ENCODE peak calls at places on chromosomes 3 and 15, in six cellular contexts. Z is neural progenitor cell, V is HCT116, I is OCI-LY7, H is GM23338, N is hepatocyte. W is an unnamed sample. For H3K4me1, the result is how much of the 10 kb centered on the place peaks cover.

GRCh38 chr3:81684739-81685395 is 76.6 kb downstream of the GBE1 start:
- DNase-seq in Z (no peak), H (no peak), I (no peak), N (peak), V (no peak), W (peak)

GRCh38 chr3:46401579-46401978 is 5.3 kb downstream of the CCR5AS start:
- DNase-seq in I (no peak), H (no peak), N (no peak), Z (no peak), V (no peak), W (no peak)

GRCh38 chr3:63343674-63344073 is 65.6 kb downstream of the SYNPR start:
- DNase-seq in H (peak), V (peak), I (peak), N (peak), Z (peak), W (peak)

GRCh38 chr3:66989860-66990696 is 8.0 kb upstream of the KBTBD8 start:
- DNase-seq in N (no peak), Z (no peak), V (peak), H (peak), I (peak), W (peak)

GRCh38 chr15:89112341-89112971 is 24.2 kb downstream of the ABHD2 start:
- DNase-seq in H (no peak), I (no peak), Z (no peak), V (peak), N (peak), W (peak)

GRCh38 chr15:62883938-62884479 is 158.5 kb upstream of the TPM1 start:
- DNase-seq in V (no peak), Z (no peak), I (no peak), H (no peak), N (no peak), W (no peak)

GRCh38 chr3:128080323-128080898 is 28.2 kb downstream of the SEC61A1 start:
- DNase-seq in H (no peak), N (no peak), I (no peak), Z (no peak), V (no peak), W (peak)

GRCh38 chr3:9238727-9239295 is 10.6 kb downstream of the SRGAP3 start:
- DNase-seq in Z (no peak), H (no peak), N (no peak), V (no peak), I (no peak), W (no peak)

GRCh38 chr15:88605507-88606436 is 15.4 kb upstream of the AEN start:
- DNase-seq in Z (peak), N (peak), V (no peak), H (peak), I (no peak), W (no peak)

GRCh38 chr15:98794211-98794610 is 145.9 kb downstream of the IGF1R start:
- DNase-seq in V (no peak), Z (no peak), H (no peak), I (no peak), N (no peak), W (no peak)

GRCh38 chr15:80436511-80437307 is 32.5 kb downstream of the ARNT2 start:
- DNase-seq in N (peak), I (no peak), V (peak), H (no peak), Z (no peak), W (peak)

GRCh38 chr15:77577350-77577749 is 55.4 kb downstream of the LINGO1 start:
- DNase-seq in H (no peak), N (no peak), V (no peak), Z (peak), I (no peak), W (no peak)

GRCh38 chr15:98599911-98600685 is 48.2 kb upstream of the IGF1R start:
- DNase-seq in Z (no peak), V (no peak), H (peak), N (peak), I (peak), W (no peak)

GRCh38 chr3:122966045-122966444 is 61.5 kb downstream of the SEMA5B start:
- DNase-seq in V (no peak), N (no peak), Z (no peak), I (no peak), H (no peak), W (no peak)

GRCh38 chr15:74627766-74628165 is 12.1 kb downstream of the CLK3 start:
- DNase-seq in I (no peak), Z (no peak), N (no peak), H (no peak), V (no peak), W (no peak)

GRCh38 chr15:64894395-64895056 is 17.2 kb upstream of the ANKDD1A start:
- DNase-seq in I (peak), Z (peak), H (peak), V (no peak), N (peak), W (no peak)

GRCh38 chr15:65829150-65829764 is 37.2 kb upstream of the DENND4A start:
- DNase-seq in Z (peak), N (peak), V (peak), I (peak), H (peak), W (peak)

GRCh38 chr3:58568572-58569286 is 8.5 kb downstream of the FAM107A start:
- DNase-seq in N (peak), I (peak), V (no peak), Z (peak), H (peak), W (peak)

GRCh38 chr15:58212909-58213526 is 74.8 kb downstream of the AQP9 start:
- DNase-seq in I (peak), N (peak), V (no peak), Z (peak), H (peak), W (peak)

GRCh38 chr3:149199474-149199873 is 22.2 kb downstream of the CP start:
- DNase-seq in H (no peak), V (no peak), N (no peak), I (no peak), Z (no peak), W (peak)

GRCh38 chr3:43105224-43105596 is 669 bp downstream of the POMGNT2 start:
- DNase-seq in Z (no peak), H (peak), N (no peak), V (no peak), I (no peak), W (no peak)

GRCh38 chr3:66778107-66778506 is 220.0 kb upstream of the KBTBD8 start:
- DNase-seq in V (no peak), Z (no peak), N (no peak), I (no peak), H (peak), W (no peak)

GRCh38 chr3:63995056-63995576 is 28.2 kb downstream of the PSMD6 start:
- DNase-seq in H (no peak), Z (peak), I (no peak), V (no peak), N (no peak), W (no peak)

GRCh38 chr15:48060396-48060795 is 60.4 kb upstream of the SLC24A5 start:
- DNase-seq in V (no peak), H (no peak), N (no peak), I (no peak), Z (no peak), W (no peak)

GRCh38 chr15:99324082-99324620 is 72.9 kb downstream of the LRRC28 start:
- DNase-seq in V (peak), N (no peak), Z (no peak), H (no peak), I (no peak), W (peak)

GRCh38 chr3:128067481-128067880 is 15.2 kb downstream of the SEC61A1 start:
- DNase-seq in Z (no peak), I (no peak), V (no peak), N (no peak), H (no peak), W (no peak)

GRCh38 chr15:40103124-40103858 is 5.4 kb downstream of the BMF start:
- DNase-seq in H (peak), Z (peak), N (peak), I (no peak), V (no peak), W (peak)

GRCh38 chr3:133578548-133579191 is 5.2 kb downstream of the CDV3 start:
- DNase-seq in N (peak), I (peak), H (peak), V (peak), Z (peak), W (peak)

GRCh38 chr3:45064512-45065372 is 38.6 kb downstream of the CLEC3B start:
- DNase-seq in N (no peak), I (no peak), H (no peak), V (peak), Z (no peak), W (peak)

GRCh38 chr3:151813777-151814176 is at the start of gene AADAC:
- DNase-seq in H (no peak), V (no peak), I (no peak), Z (no peak), N (no peak), W (no peak)

GRCh38 chr15:32688151-32688639 is 29.6 kb upstream of the GREM1 start:
- DNase-seq in V (no peak), H (no peak), Z (no peak), N (peak), I (no peak), W (peak)

GRCh38 chr3:100869787-100870186 is 123.4 kb downstream of the ABI3BP start:
- DNase-seq in H (no peak), I (no peak), Z (no peak), V (no peak), N (no peak), W (no peak)

GRCh38 chr3:102163039-102163817 is 271.6 kb upstream of the ZPLD1 start:
- DNase-seq in I (no peak), H (no peak), N (peak), Z (no peak), V (no peak), W (peak)

GRCh38 chr15:70299931-70300858 is 202.5 kb upstream of the TLE3 start:
- DNase-seq in H (no peak), Z (no peak), N (peak), I (peak), V (no peak), W (no peak)

GRCh38 chr3:74591946-74592345 is 22.5 kb downstream of the CNTN3 start:
- DNase-seq in I (no peak), V (no peak), H (no peak), Z (no peak), N (no peak), W (no peak)

DNA sequence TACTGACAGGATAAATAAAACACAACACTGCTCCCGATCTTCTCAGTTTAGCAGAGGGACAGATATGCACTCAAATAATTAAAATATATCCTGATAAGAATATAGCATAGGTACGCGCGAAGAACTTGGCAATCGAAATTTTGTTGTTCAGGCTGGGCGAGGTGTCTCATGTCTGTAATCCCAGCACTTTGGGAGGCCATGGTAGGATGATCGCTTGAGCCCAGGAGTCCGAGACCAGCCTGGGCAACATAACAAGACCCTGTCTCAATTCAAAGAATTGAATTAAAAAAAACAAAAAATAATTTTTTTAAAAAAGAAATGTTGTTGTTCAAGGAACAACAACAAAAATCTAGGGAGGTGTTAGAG is 7.6 kb downstream of the B2M start:
- DNase-seq in H (no peak), N (no peak), Z (no peak), I (no peak), V (no peak), W (no peak)
- TF ChIP-seq EZH2phosphoT487 in H (no peak), N (no peak), Z (no peak), I (no peak), V (no peak), W (no peak)

DNA sequence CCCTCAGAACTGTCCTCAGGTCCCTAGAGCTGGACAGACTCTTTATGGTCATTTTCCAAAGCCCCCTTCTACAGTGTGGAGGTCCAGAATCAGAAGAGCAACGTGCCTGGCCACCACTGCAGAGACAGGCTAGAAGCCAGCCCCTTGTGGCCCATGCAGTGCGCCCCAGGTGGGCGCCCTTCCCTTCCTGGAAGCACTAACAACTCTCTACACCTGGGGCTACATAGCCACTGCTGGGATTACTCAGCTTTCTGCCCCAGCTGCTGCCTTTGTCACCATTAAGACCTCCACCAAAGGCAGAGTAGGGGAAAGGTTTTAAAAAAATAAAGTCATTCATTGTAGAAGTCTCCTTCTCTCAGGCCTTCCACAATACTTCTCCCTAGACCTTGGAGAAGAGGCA is 2.3 kb downstream of the RASGRP1 start:
- DNase-seq in I (peak), Z (no peak), V (no peak), N (no peak), H (peak), W (no peak)
- H3K4me1 ChIP-seq in I (under half), Z (under half), V (under half), N (under half), H (under half), W (under half)

GRCh38 chr3:183247190-183247589 is 5.9 kb upstream of the B3GNT5 start:
- DNase-seq in H (peak), I (no peak), Z (peak), N (no peak), V (no peak), W (no peak)
- TF ChIP-seq EZH2phosphoT487 in H (no peak), I (no peak), Z (no peak), N (no peak), V (no peak), W (no peak)

DNA sequence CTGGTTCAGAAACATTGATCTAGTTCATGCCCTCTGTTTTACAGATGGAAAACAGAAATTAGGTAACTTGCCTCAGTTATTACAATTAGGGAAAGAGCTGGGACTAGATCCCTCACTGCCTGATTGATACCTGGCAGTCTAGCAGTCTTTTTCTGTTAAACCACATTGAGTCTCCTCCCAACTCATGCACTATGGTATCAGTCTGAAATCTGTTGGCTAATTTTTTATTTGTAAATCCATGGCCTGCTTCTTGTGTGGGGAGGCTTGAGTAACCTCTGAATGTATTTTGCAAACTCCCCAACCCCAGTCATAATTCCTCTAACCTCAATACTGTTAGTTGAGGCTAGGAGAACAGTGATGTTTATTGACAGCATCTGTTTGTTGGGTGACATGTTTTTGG is 35.8 kb downstream of the TMOD3 start:
- DNase-seq in V (no peak), I (no peak), N (no peak), H (no peak), Z (no peak), W (no peak)
- H3K4me1 ChIP-seq in V (half or more), I (under half), N (under half), H (under half), Z (under half), W (under half)

DNA sequence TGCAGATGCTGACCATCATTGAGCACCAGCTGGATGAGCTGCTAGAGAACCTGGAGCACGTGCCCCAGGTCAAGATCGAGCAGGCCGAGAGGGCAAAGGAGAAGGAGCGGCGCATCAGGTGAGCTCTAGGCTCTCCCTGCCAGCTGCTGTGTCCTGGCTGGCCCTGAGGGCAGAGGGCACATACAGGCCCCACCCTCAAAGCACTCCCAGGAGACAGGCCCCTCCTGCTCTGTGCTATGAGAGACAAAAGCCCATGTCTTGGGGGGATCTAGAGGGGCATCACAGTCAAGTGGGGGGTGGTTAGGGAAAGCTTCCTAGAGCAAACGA is 39.5 kb downstream of the CFAP100 start:
- DNase-seq in H (no peak), N (no peak), Z (no peak), V (no peak), I (no peak), W (no peak)
- TF ChIP-seq EZH2phosphoT487 in H (no peak), N (no peak), Z (no peak), V (no peak), I (no peak), W (no peak)

W was measured in PC-3.